ENCODE peak calls at places on chromosomes 5 and 9, in six cellular contexts. H, J, D, P, X and B are unnamed samples.

GRCh38 chr9:93118863-93119702 is 15.0 kb downstream of the NINJ1 start:
- DNase-seq in P (no peak), X (no peak), H (no peak), D (no peak), J (no peak), B (peak)

GRCh38 chr5:135211083-135211790 is 177.2 kb upstream of the PITX1 start:
- DNase-seq in P (no peak), X (no peak), D (no peak), J (no peak), H (no peak), B (no peak)

GRCh38 chr9:73143606-73144328 is 7.9 kb upstream of the ANXA1 start:
- DNase-seq in P (peak), X (peak), H (peak), D (peak), J (no peak), B (no peak)

GRCh38 chr5:77211013-77211690 is 672 bp downstream of the PDE8B start:
- DNase-seq in X (no peak), J (peak), H (peak), P (no peak), D (no peak), B (no peak)

GRCh38 chr5:39760385-39761198 is 335.8 kb upstream of the DAB2 start:
- DNase-seq in P (no peak), J (no peak), D (no peak), H (no peak), X (peak), B (no peak)

GRCh38 chr9:68794898-68795297 is 89.9 kb downstream of the PIP5K1B start:
- DNase-seq in D (no peak), X (no peak), H (no peak), P (no peak), J (no peak), B (no peak)

GRCh38 chr5:171623551-171624097 is 162.0 kb upstream of the SMIM23 start:
- DNase-seq in H (peak), D (no peak), P (no peak), X (no peak), J (no peak), B (no peak)

GRCh38 chr5:86838078-86838477 is 220.3 kb downstream of the COX7C start:
- DNase-seq in D (no peak), X (no peak), H (no peak), P (no peak), J (no peak), B (no peak)

GRCh38 chr5:175735701-175736100 is 77.8 kb downstream of the HRH2 start:
- DNase-seq in D (no peak), H (no peak), J (no peak), P (no peak), X (no peak), B (no peak)

GRCh38 chr9:38232895-38233294 is 159.6 kb upstream of the ALDH1B1 start:
- DNase-seq in D (no peak), J (no peak), X (no peak), P (no peak), H (no peak), B (no peak)

GRCh38 chr5:122093861-122094650 is 16.0 kb upstream of the LOX start:
- DNase-seq in X (no peak), D (no peak), H (no peak), P (no peak), J (no peak), B (no peak)

GRCh38 chr5:102663771-102664530 is 91.2 kb upstream of the PAM start:
- DNase-seq in P (no peak), D (no peak), H (no peak), J (no peak), X (peak), B (no peak)

GRCh38 chr5:143573568-143574170 is 170.2 kb upstream of the NR3C1 start:
- DNase-seq in X (no peak), J (no peak), H (no peak), P (no peak), D (no peak), B (no peak)

GRCh38 chr5:73955447-73955846 is 329.5 kb downstream of the ARHGEF28 start:
- DNase-seq in D (no peak), X (no peak), P (no peak), J (no peak), H (no peak), B (no peak)

GRCh38 chr9:127852829-127853228 is 1.6 kb downstream of the ENG start:
- DNase-seq in X (no peak), D (no peak), J (no peak), H (no peak), P (no peak), B (no peak)

GRCh38 chr5:151628112-151628823 is 37.1 kb upstream of the FAT2 start:
- DNase-seq in J (no peak), X (peak), P (no peak), D (no peak), H (no peak), B (no peak)

GRCh38 chr9:36853233-36853632 is 180.8 kb downstream of the PAX5 start:
- DNase-seq in X (no peak), D (no peak), H (no peak), J (no peak), P (no peak), B (no peak)

GRCh38 chr5:173324115-173325001 is 3.9 kb downstream of the STC2 start:
- DNase-seq in J (peak), D (no peak), X (peak), H (peak), P (peak), B (no peak)

GRCh38 chr9:90898229-90898628 is 96.6 kb downstream of the SYK start:
- DNase-seq in P (no peak), X (peak), D (no peak), J (no peak), H (no peak), B (no peak)

GRCh38 chr5:103829585-103829984 is 267.0 kb upstream of the NUDT12 start:
- DNase-seq in H (peak), P (peak), D (no peak), J (no peak), X (peak), B (no peak)

GRCh38 chr5:74042559-74043357 is 416.8 kb downstream of the ARHGEF28 start:
- DNase-seq in D (no peak), J (no peak), X (peak), P (no peak), H (no peak), B (no peak)

GRCh38 chr9:134335490-134336173 is 9.4 kb downstream of the RXRA start:
- DNase-seq in P (no peak), J (no peak), D (no peak), H (no peak), X (no peak), B (no peak)

GRCh38 chr9:81609782-81610738 is 79.3 kb downstream of the TLE1 start:
- DNase-seq in P (peak), D (no peak), J (no peak), H (no peak), X (peak), B (no peak)

GRCh38 chr5:140711794-140712193 is 11.5 kb downstream of the ZMAT2 start:
- DNase-seq in P (no peak), J (no peak), D (no peak), H (no peak), X (no peak), B (no peak)

GRCh38 chr9:85876628-85877027 is 64.3 kb upstream of the NAA35 start:
- DNase-seq in D (no peak), J (no peak), H (no peak), P (no peak), X (no peak), B (no peak)

GRCh38 chr5:15489571-15490235 is 10.3 kb upstream of the FBXL7 start:
- DNase-seq in J (no peak), X (peak), H (no peak), P (no peak), D (no peak), B (no peak)